ENCODE peak calls at places on chromosomes 6 and 20, in nine cellular contexts. One of them, this sample, is unnamed.

GRCh38 chr6:106363401-106364138 is 3.1 kb downstream of the CRYBG1 start:
- DNase-seq in SK-N-SH: no peak
- DNase-seq in GM12878: no peak
- DNase-seq in HCT116: no peak
- DNase-seq in K562: no peak
- DNase-seq in A549: no peak
- DNase-seq in HepG2: no peak
- DNase-seq in endothelial cell of umbilical vein: no peak
- DNase-seq in H1: no peak
- DNase-seq in this sample: no peak

GRCh38 chr6:7176208-7176607 is 68.4 kb downstream of the RREB1 start:
- DNase-seq in SK-N-SH: peak
- DNase-seq in GM12878: no peak
- DNase-seq in HCT116: no peak
- DNase-seq in K562: no peak
- DNase-seq in A549: no peak
- DNase-seq in HepG2: no peak
- DNase-seq in endothelial cell of umbilical vein: no peak
- DNase-seq in H1: no peak
- DNase-seq in this sample: peak

GRCh38 chr20:38199506-38200390 is 34.7 kb upstream of the TGM2 start:
- DNase-seq in SK-N-SH: no peak
- DNase-seq in GM12878: no peak
- DNase-seq in HCT116: no peak
- DNase-seq in K562: no peak
- DNase-seq in A549: no peak
- DNase-seq in HepG2: no peak
- DNase-seq in endothelial cell of umbilical vein: no peak
- DNase-seq in H1: no peak
- DNase-seq in this sample: no peak

GRCh38 chr20:34985439-34986310 is 30.0 kb downstream of the MYH7B start:
- DNase-seq in SK-N-SH: no peak
- DNase-seq in GM12878: no peak
- DNase-seq in HCT116: no peak
- DNase-seq in K562: no peak
- DNase-seq in A549: no peak
- DNase-seq in HepG2: no peak
- DNase-seq in endothelial cell of umbilical vein: no peak
- DNase-seq in H1: no peak
- DNase-seq in this sample: no peak

GRCh38 chr6:44102527-44102926 is 24.7 kb downstream of the MRPL14 start:
- DNase-seq in SK-N-SH: no peak
- DNase-seq in GM12878: no peak
- DNase-seq in HCT116: no peak
- DNase-seq in K562: no peak
- DNase-seq in A549: no peak
- DNase-seq in HepG2: no peak
- DNase-seq in endothelial cell of umbilical vein: no peak
- DNase-seq in H1: no peak
- DNase-seq in this sample: no peak

GRCh38 chr6:4274382-4275082 is 139.2 kb upstream of the ECI2 start:
- DNase-seq in SK-N-SH: no peak
- DNase-seq in GM12878: no peak
- DNase-seq in HCT116: no peak
- DNase-seq in K562: peak
- DNase-seq in A549: no peak
- DNase-seq in HepG2: no peak
- DNase-seq in endothelial cell of umbilical vein: peak
- DNase-seq in H1: no peak
- DNase-seq in this sample: no peak

GRCh38 chr6:89121934-89122333 is 4.1 kb upstream of the SRSF12 start:
- DNase-seq in SK-N-SH: no peak
- DNase-seq in GM12878: no peak
- DNase-seq in HCT116: no peak
- DNase-seq in K562: no peak
- DNase-seq in A549: no peak
- DNase-seq in HepG2: no peak
- DNase-seq in endothelial cell of umbilical vein: no peak
- DNase-seq in H1: no peak
- DNase-seq in this sample: no peak

GRCh38 chr20:23115823-23116222 is 29.7 kb upstream of the CD93 start:
- DNase-seq in SK-N-SH: no peak
- DNase-seq in GM12878: peak
- DNase-seq in HCT116: no peak
- DNase-seq in K562: no peak
- DNase-seq in A549: no peak
- DNase-seq in HepG2: no peak
- DNase-seq in endothelial cell of umbilical vein: no peak
- DNase-seq in H1: no peak
- DNase-seq in this sample: peak

GRCh38 chr20:18793625-18794427 is 19.8 kb upstream of the SCP2D1 start:
- DNase-seq in SK-N-SH: peak
- DNase-seq in GM12878: peak
- DNase-seq in HCT116: peak
- DNase-seq in K562: peak
- DNase-seq in A549: peak
- DNase-seq in HepG2: peak
- DNase-seq in endothelial cell of umbilical vein: peak
- DNase-seq in H1: peak
- DNase-seq in this sample: peak

GRCh38 chr6:85864453-85865401 is 222.0 kb upstream of the SYNCRIP start:
- DNase-seq in SK-N-SH: no peak
- DNase-seq in GM12878: no peak
- DNase-seq in HCT116: no peak
- DNase-seq in K562: no peak
- DNase-seq in A549: no peak
- DNase-seq in HepG2: peak
- DNase-seq in endothelial cell of umbilical vein: peak
- DNase-seq in H1: no peak
- DNase-seq in this sample: peak

GRCh38 chr6:135630789-135631376 is 133.3 kb upstream of the AHI1 start:
- DNase-seq in SK-N-SH: no peak
- DNase-seq in GM12878: no peak
- DNase-seq in HCT116: no peak
- DNase-seq in K562: no peak
- DNase-seq in A549: no peak
- DNase-seq in HepG2: no peak
- DNase-seq in endothelial cell of umbilical vein: peak
- DNase-seq in H1: no peak
- DNase-seq in this sample: no peak

GRCh38 chr20:15163632-15164031 is 826.2 kb upstream of the FLRT3 start:
- DNase-seq in SK-N-SH: no peak
- DNase-seq in GM12878: no peak
- DNase-seq in HCT116: no peak
- DNase-seq in K562: no peak
- DNase-seq in A549: no peak
- DNase-seq in HepG2: peak
- DNase-seq in endothelial cell of umbilical vein: no peak
- DNase-seq in H1: no peak
- DNase-seq in this sample: no peak

GRCh38 chr6:46453756-46454316 is 37.4 kb downstream of the RCAN2 start:
- DNase-seq in SK-N-SH: no peak
- DNase-seq in GM12878: no peak
- DNase-seq in HCT116: no peak
- DNase-seq in K562: no peak
- DNase-seq in A549: no peak
- DNase-seq in HepG2: no peak
- DNase-seq in endothelial cell of umbilical vein: no peak
- DNase-seq in H1: no peak
- DNase-seq in this sample: no peak

GRCh38 chr6:148269386-148269785 is 73.3 kb upstream of the SASH1 start:
- DNase-seq in SK-N-SH: no peak
- DNase-seq in GM12878: no peak
- DNase-seq in HCT116: no peak
- DNase-seq in K562: no peak
- DNase-seq in A549: no peak
- DNase-seq in HepG2: no peak
- DNase-seq in endothelial cell of umbilical vein: peak
- DNase-seq in H1: no peak
- DNase-seq in this sample: no peak

GRCh38 chr6:27948237-27948636 is 8.8 kb upstream of the OR2B6 start:
- DNase-seq in SK-N-SH: no peak
- DNase-seq in GM12878: no peak
- DNase-seq in HCT116: no peak
- DNase-seq in K562: no peak
- DNase-seq in A549: no peak
- DNase-seq in HepG2: no peak
- DNase-seq in endothelial cell of umbilical vein: no peak
- DNase-seq in H1: no peak
- DNase-seq in this sample: no peak

GRCh38 chr6:131116755-131117360 is 18.4 kb upstream of the AKAP7 start:
- DNase-seq in SK-N-SH: peak
- DNase-seq in GM12878: no peak
- DNase-seq in HCT116: peak
- DNase-seq in K562: peak
- DNase-seq in A549: peak
- DNase-seq in HepG2: peak
- DNase-seq in endothelial cell of umbilical vein: peak
- DNase-seq in H1: no peak
- DNase-seq in this sample: peak

GRCh38 chr6:158026054-158026900 is 44.6 kb downstream of the SYNJ2 start:
- DNase-seq in SK-N-SH: peak
- DNase-seq in GM12878: no peak
- DNase-seq in HCT116: no peak
- DNase-seq in K562: peak
- DNase-seq in A549: peak
- DNase-seq in HepG2: peak
- DNase-seq in endothelial cell of umbilical vein: peak
- DNase-seq in H1: peak
- DNase-seq in this sample: peak
- H3K4me3 ChIP-seq in SK-N-SH: no peak
- H3K4me3 ChIP-seq in GM12878: peak
- H3K4me3 ChIP-seq in HCT116: no peak
- H3K4me3 ChIP-seq in K562: no peak
- H3K4me3 ChIP-seq in A549: no peak
- H3K4me3 ChIP-seq in HepG2: no peak
- H3K4me3 ChIP-seq in endothelial cell of umbilical vein: no peak
- H3K4me3 ChIP-seq in H1: no peak
- H3K4me3 ChIP-seq in this sample: no peak

DNA sequence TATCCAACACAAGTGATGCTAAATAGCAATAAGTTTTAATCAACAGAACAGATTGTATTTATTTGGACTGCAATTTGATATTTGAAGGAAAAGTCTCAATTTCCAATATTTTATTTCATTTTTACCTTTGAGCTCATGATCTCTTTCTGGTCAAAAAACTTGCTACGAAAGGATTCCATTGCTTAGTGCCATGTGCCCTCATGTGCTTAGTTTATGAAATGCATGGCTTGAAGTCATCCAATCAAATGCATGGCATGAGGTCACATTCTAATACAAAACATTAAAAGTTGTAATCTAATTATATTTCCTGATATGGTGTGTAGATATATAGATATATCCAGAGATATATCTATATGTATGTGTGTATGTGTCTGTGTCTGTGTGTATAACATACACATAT is 321.2 kb upstream of the ADGRB3 start:
- DNase-seq in SK-N-SH: no peak
- DNase-seq in GM12878: no peak
- DNase-seq in HCT116: no peak
- DNase-seq in K562: no peak
- DNase-seq in A549: no peak
- DNase-seq in HepG2: no peak
- DNase-seq in endothelial cell of umbilical vein: no peak
- DNase-seq in H1: no peak
- DNase-seq in this sample: peak
- TF ChIP-seq CTCF in SK-N-SH: peak
- TF ChIP-seq CTCF in GM12878: peak
- TF ChIP-seq CTCF in HCT116: no peak
- TF ChIP-seq CTCF in K562: peak
- TF ChIP-seq CTCF in A549: no peak
- TF ChIP-seq CTCF in HepG2: no peak
- TF ChIP-seq CTCF in endothelial cell of umbilical vein: no peak
- TF ChIP-seq CTCF in H1: no peak
- TF ChIP-seq CTCF in this sample: no peak

GRCh38 chr20:36394340-36394965 is 88.3 kb downstream of the DLGAP4 start:
- DNase-seq in SK-N-SH: no peak
- DNase-seq in GM12878: no peak
- DNase-seq in HCT116: no peak
- DNase-seq in K562: no peak
- DNase-seq in A549: no peak
- DNase-seq in HepG2: peak
- DNase-seq in endothelial cell of umbilical vein: no peak
- DNase-seq in H1: no peak
- DNase-seq in this sample: no peak

GRCh38 chr20:36390719-36391415 is 84.7 kb downstream of the DLGAP4 start:
- DNase-seq in SK-N-SH: no peak
- DNase-seq in GM12878: no peak
- DNase-seq in HCT116: no peak
- DNase-seq in K562: no peak
- DNase-seq in A549: no peak
- DNase-seq in HepG2: no peak
- DNase-seq in endothelial cell of umbilical vein: no peak
- DNase-seq in H1: no peak
- DNase-seq in this sample: no peak

GRCh38 chr20:36392989-36393388 is 86.8 kb downstream of the DLGAP4 start:
- DNase-seq in SK-N-SH: no peak
- DNase-seq in GM12878: no peak
- DNase-seq in HCT116: no peak
- DNase-seq in K562: no peak
- DNase-seq in A549: no peak
- DNase-seq in HepG2: no peak
- DNase-seq in endothelial cell of umbilical vein: no peak
- DNase-seq in H1: no peak
- DNase-seq in this sample: no peak

GRCh38 chr20:36391456-36391855 is 85.3 kb downstream of the DLGAP4 start:
- DNase-seq in SK-N-SH: no peak
- DNase-seq in GM12878: no peak
- DNase-seq in HCT116: no peak
- DNase-seq in K562: no peak
- DNase-seq in A549: no peak
- DNase-seq in HepG2: no peak
- DNase-seq in endothelial cell of umbilical vein: no peak
- DNase-seq in H1: no peak
- DNase-seq in this sample: no peak

DNA sequence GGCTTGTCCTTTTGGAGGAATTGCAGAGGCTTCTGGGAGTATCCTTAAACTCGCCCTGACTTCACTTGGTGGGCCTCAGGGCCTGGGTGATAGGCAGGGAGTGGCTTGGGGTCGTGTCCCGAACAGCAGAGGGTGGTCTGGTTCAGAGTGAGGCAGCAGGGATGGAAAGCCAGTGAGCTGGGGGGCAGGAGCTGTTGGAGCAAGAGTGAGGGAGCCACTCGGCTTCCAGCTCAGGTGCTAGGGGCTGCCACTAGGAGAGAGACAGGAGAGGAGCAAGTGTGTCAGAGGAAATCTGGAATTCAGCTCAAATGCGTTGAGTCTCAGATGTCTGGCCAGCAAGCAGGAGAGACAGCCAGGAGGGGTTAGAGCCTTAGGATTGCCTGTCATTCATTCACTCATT is 85.8 kb downstream of the DLGAP4 start:
- DNase-seq in SK-N-SH: no peak
- DNase-seq in GM12878: no peak
- DNase-seq in HCT116: no peak
- DNase-seq in K562: no peak
- DNase-seq in A549: no peak
- DNase-seq in HepG2: no peak
- DNase-seq in endothelial cell of umbilical vein: no peak
- DNase-seq in H1: no peak
- DNase-seq in this sample: no peak
- TF ChIP-seq MAX in SK-N-SH: no peak
- TF ChIP-seq MAX in GM12878: no peak
- TF ChIP-seq MAX in HCT116: no peak
- TF ChIP-seq MAX in K562: no peak
- TF ChIP-seq MAX in A549: no peak
- TF ChIP-seq MAX in HepG2: no peak
- TF ChIP-seq MAX in endothelial cell of umbilical vein: no peak
- TF ChIP-seq MAX in H1: no peak
- TF ChIP-seq MAX in this sample: no peak

GRCh38 chr6:109255946-109256628 is 126.2 kb downstream of the CD164 start:
- DNase-seq in SK-N-SH: no peak
- DNase-seq in GM12878: no peak
- DNase-seq in HCT116: no peak
- DNase-seq in K562: no peak
- DNase-seq in A549: no peak
- DNase-seq in HepG2: no peak
- DNase-seq in endothelial cell of umbilical vein: no peak
- DNase-seq in H1: no peak
- DNase-seq in this sample: no peak
- H3K4me3 ChIP-seq in SK-N-SH: no peak
- H3K4me3 ChIP-seq in GM12878: no peak
- H3K4me3 ChIP-seq in HCT116: no peak
- H3K4me3 ChIP-seq in K562: no peak
- H3K4me3 ChIP-seq in A549: no peak
- H3K4me3 ChIP-seq in HepG2: no peak
- H3K4me3 ChIP-seq in endothelial cell of umbilical vein: no peak
- H3K4me3 ChIP-seq in H1: no peak
- H3K4me3 ChIP-seq in this sample: no peak